ENCODE peak calls at places on chromosome 16, in seven cellular contexts. F is germinal center, L is C1 segment of cervical spinal cord, P is iris pigment epithelial cell, V is ACHN, X is dorsolateral prefrontal cortex, I is Caki2. S is an unnamed sample.

GRCh38 chr16:30660424-30661251 is 2.4 kb downstream of the FBRS start:
- DNase-seq in I (peak; percentile 21), P (peak; percentile 68), F (peak; percentile 47), V (no peak), L (no peak), X (no peak), S (peak; percentile 40)

GRCh38 chr16:58107228-58107627 is 22.0 kb downstream of the CFAP20 start:
- DNase-seq in L (no peak), F (no peak), V (no peak), X (no peak), I (no peak), P (no peak), S (no peak)

GRCh38 chr16:85850344-85850880 is 48.5 kb upstream of the IRF8 start:
- DNase-seq in V (no peak), F (no peak), L (no peak), I (no peak), X (no peak), P (no peak), S (no peak)

GRCh38 chr16:71854369-71854948 is 8.7 kb downstream of the ATXN1L start:
- DNase-seq in P (no peak), V (peak; percentile 83), F (no peak), I (no peak), L (no peak), X (no peak), S (peak; percentile 5)

GRCh38 chr16:65200857-65201256 is 79.0 kb upstream of the CDH11 start:
- DNase-seq in L (no peak), V (no peak), P (peak; percentile 24), I (no peak), F (no peak), X (no peak), S (no peak)

GRCh38 chr16:81576696-81577095 is 132.1 kb downstream of the CMIP start:
- DNase-seq in F (no peak), V (no peak), P (no peak), L (no peak), X (no peak), I (no peak), S (no peak)

GRCh38 chr16:13956635-13957196 is 36.8 kb downstream of the ERCC4 start:
- DNase-seq in F (no peak), V (no peak), I (no peak), L (no peak), P (no peak), X (no peak), S (no peak)

GRCh38 chr16:57689772-57690558 is 4.6 kb upstream of the DRC7 start:
- DNase-seq in L (no peak), F (peak; percentile 36), X (no peak), P (peak; percentile 34), I (no peak), V (no peak), S (peak; percentile 42)

GRCh38 chr16:3057181-3058166 is 8.0 kb upstream of the IL32 start:
- DNase-seq in P (no peak), I (no peak), F (no peak), L (no peak), V (no peak), X (no peak), S (no peak)

GRCh38 chr16:85753559-85753958 is 2.7 kb upstream of the C16orf74 start:
- DNase-seq in X (no peak), L (no peak), I (no peak), P (no peak), V (no peak), F (no peak), S (no peak)

GRCh38 chr16:11094838-11095565 is 150.6 kb downstream of the CLEC16A start:
- DNase-seq in L (no peak), V (no peak), I (no peak), X (no peak), P (no peak), F (peak; percentile 58), S (no peak)

GRCh38 chr16:27230562-27230991 is 27.3 kb downstream of the KDM8 start:
- DNase-seq in P (no peak), X (peak; percentile 17), V (no peak), L (no peak), F (peak; percentile 31), I (no peak), S (no peak)

GRCh38 chr16:30985401-30986128 is 558 bp downstream of the HSD3B7 start:
- DNase-seq in F (no peak), V (peak; percentile 79), P (no peak), I (peak; percentile 79), X (no peak), L (no peak), S (peak; percentile 19)

GRCh38 chr16:78439646-78440045 is 340.2 kb downstream of the WWOX start:
- DNase-seq in L (no peak), F (no peak), X (no peak), V (no peak), I (no peak), P (no peak), S (no peak)

GRCh38 chr16:14564323-14564722 is 65.7 kb downstream of the PARN start:
- DNase-seq in I (peak; percentile 18), X (no peak), P (no peak), F (no peak), L (no peak), V (no peak), S (no peak)

GRCh38 chr16:82995927-82996441 is 369.2 kb downstream of the CDH13 start:
- DNase-seq in P (peak; percentile 94), I (peak; percentile 80), L (no peak), F (no peak), X (no peak), V (peak; percentile 84), S (peak; percentile 93)

GRCh38 chr16:79897444-79898146 is 297.1 kb upstream of the MAF start:
- DNase-seq in I (peak; percentile 94), F (no peak), V (peak; percentile 75), P (peak; percentile 35), X (no peak), L (no peak), S (no peak)

GRCh38 chr16:2586241-2586640 is 48.4 kb downstream of the PDPK1 start:
- DNase-seq in I (no peak), P (no peak), F (peak; percentile 19), L (no peak), X (peak; percentile 11), V (no peak), S (no peak)

GRCh38 chr16:46916980-46917379 is 32.8 kb downstream of the GPT2 start:
- DNase-seq in L (no peak), X (no peak), F (peak; percentile 84), I (peak; percentile 3), P (no peak), V (peak; percentile 32), S (no peak)

GRCh38 chr16:8552487-8553221 is 37.7 kb downstream of the TMEM114 start:
- DNase-seq in V (no peak), L (no peak), I (no peak), F (no peak), X (no peak), P (no peak), S (no peak)

GRCh38 chr16:87369796-87370719 is 13.5 kb downstream of the FBXO31 start:
- DNase-seq in V (no peak), X (no peak), F (no peak), P (no peak), L (no peak), I (no peak), S (no peak)

GRCh38 chr16:12573300-12573699 is 230.4 kb downstream of the CPPED1 start:
- DNase-seq in I (no peak), X (peak; percentile 40), P (no peak), F (peak; percentile 24), L (peak; percentile 12), V (no peak), S (no peak)

GRCh38 chr16:1772362-1772907 is at the start of gene EME2:
- DNase-seq in I (peak; percentile 55), X (no peak), V (peak; percentile 56), P (peak; percentile 73), F (peak; percentile 35), L (no peak), S (peak; percentile 42)

GRCh38 chr16:79589495-79590134 is 10.9 kb downstream of the MAF start:
- DNase-seq in L (peak; percentile 19), V (no peak), P (no peak), X (no peak), F (no peak), I (no peak), S (no peak)

GRCh38 chr16:4859900-4860255 is 12.6 kb downstream of the UBN1 start:
- DNase-seq in P (peak; percentile 45), V (no peak), I (no peak), X (no peak), L (no peak), F (no peak), S (peak; percentile 85)

GRCh38 chr16:27867122-27868110 is 196.1 kb downstream of the GSG1L start:
- DNase-seq in P (peak; percentile 81), V (peak; percentile 80), F (peak; percentile 79), L (peak; percentile 44), I (peak; percentile 77), X (peak; percentile 62), S (peak; percentile 87)

GRCh38 chr16:80932725-80933124 is 74.0 kb downstream of the CMC2 start:
- DNase-seq in L (peak; percentile 28), P (peak; percentile 88), F (no peak), I (peak; percentile 70), X (no peak), V (peak; percentile 60), S (peak; percentile 100)

GRCh38 chr16:57600048-57600835 is 28.2 kb upstream of the ADGRG1 start:
- DNase-seq in L (peak; percentile 25), P (peak; percentile 36), X (no peak), F (peak; percentile 66), I (peak; percentile 68), V (peak; percentile 71), S (peak; percentile 77)

GRCh38 chr16:70430667-70431536 is 8.0 kb downstream of the ST3GAL2 start:
- DNase-seq in I (no peak), L (no peak), F (peak; percentile 87), X (no peak), P (peak; percentile 40), V (no peak), S (peak; percentile 78)

GRCh38 chr16:63530208-63530607 is 1494.0 kb upstream of the CDH8 start:
- DNase-seq in V (no peak), I (no peak), F (no peak), P (no peak), X (no peak), L (no peak), S (no peak)

GRCh38 chr16:21554795-21555585 is 44.4 kb upstream of the METTL9 start:
- DNase-seq in V (peak; percentile 88), P (peak; percentile 67), L (peak; percentile 73), X (peak; percentile 90), F (peak; percentile 96), I (peak; percentile 81), S (peak; percentile 84)

GRCh38 chr16:25747160-25747758 is 55.5 kb downstream of the HS3ST4 start:
- DNase-seq in F (no peak), V (peak; percentile 36), P (peak; percentile 1), X (no peak), I (peak; percentile 12), L (no peak), S (peak; percentile 1)

GRCh38 chr16:87955302-87956168 is 4.3 kb downstream of the BANP start:
- DNase-seq in P (peak; percentile 29), V (no peak), X (no peak), F (no peak), I (no peak), L (no peak), S (no peak)

GRCh38 chr16:21646721-21647561 is 5.5 kb downstream of the IGSF6 start:
- DNase-seq in F (peak; percentile 66), I (peak; percentile 12), L (no peak), V (no peak), P (no peak), X (no peak), S (no peak)

S was measured in dermis blood vessel endothelial cell.